ENCODE peak calls at places on chromosomes 5 and 9, in five cellular contexts. J is mesenchymal stem cell, D is neuronal stem cell, N is H1, Z is trophoblast cell. P is an unnamed sample.

GRCh38 chr9:92100237-92100911 is 14.8 kb downstream of the SPTLC1 start:
- DNase-seq in Z (peak; percentile 71), D (no peak), N (peak; percentile 17), J (peak; percentile 83), P (no peak)

GRCh38 chr5:32645246-32645645 is 59.9 kb downstream of the SUB1 start:
- DNase-seq in N (no peak), D (no peak), J (peak; percentile 24), Z (peak; percentile 66), P (no peak)

GRCh38 chr9:76817489-76817888 is 53.3 kb downstream of the PCA3 start:
- DNase-seq in J (peak; percentile 98), D (no peak), Z (peak; percentile 58), N (no peak), P (no peak)

GRCh38 chr9:109311731-109312130 is 9.1 kb downstream of the EPB41L4B start:
- DNase-seq in J (no peak), Z (no peak), N (no peak), D (no peak), P (no peak)

GRCh38 chr9:97978706-97979105 is 4.4 kb upstream of the ANP32B start:
- DNase-seq in N (no peak), J (no peak), D (no peak), Z (no peak), P (no peak)

GRCh38 chr5:44833249-44833648 is 24.5 kb downstream of the MRPS30 start:
- DNase-seq in N (no peak), J (no peak), D (no peak), Z (no peak), P (no peak)

GRCh38 chr9:98708933-98709911 is at the start of gene GABBR2:
- DNase-seq in J (no peak), N (no peak), D (no peak), Z (no peak), P (peak; percentile 45)

GRCh38 chr5:14406554-14406849 is 175.1 kb upstream of the OTULINL start:
- DNase-seq in J (peak; percentile 87), N (no peak), D (no peak), Z (no peak), P (no peak)

GRCh38 chr9:108040783-108041182 is 551.2 kb upstream of the KLF4 start:
- DNase-seq in D (no peak), N (no peak), Z (peak; percentile 34), J (peak; percentile 59), P (no peak)

GRCh38 chr5:134510970-134511795 is 14.3 kb upstream of the JADE2 start:
- DNase-seq in N (peak; percentile 78), J (peak; percentile 43), Z (peak; percentile 93), D (no peak), P (peak; percentile 93)

GRCh38 chr9:93301291-93301811 is 117.4 kb downstream of the WNK2 start:
- DNase-seq in Z (no peak), J (no peak), N (no peak), D (no peak), P (peak; percentile 26)

GRCh38 chr9:93532121-93532520 is 44.3 kb upstream of the PHF2 start:
- DNase-seq in D (no peak), N (no peak), J (no peak), Z (no peak), P (no peak)

GRCh38 chr5:5165541-5166002 is 25.4 kb downstream of the ADAMTS16 start:
- DNase-seq in D (no peak), J (no peak), Z (peak; percentile 88), N (no peak), P (no peak)

GRCh38 chr9:126528967-126529366 is 84.8 kb upstream of the LMX1B start:
- DNase-seq in Z (peak; percentile 27), N (no peak), D (no peak), J (no peak), P (no peak)

GRCh38 chr5:61450880-61451279 is 118.8 kb downstream of the ZSWIM6 start:
- DNase-seq in N (no peak), D (no peak), Z (no peak), J (peak; percentile 51), P (no peak)

GRCh38 chr5:133534566-133534965 is 77.8 kb downstream of the FSTL4 start:
- DNase-seq in Z (no peak), J (no peak), D (no peak), N (no peak), P (no peak)

GRCh38 chr9:126777733-126778132 is 27.1 kb upstream of the ZBTB43 start:
- DNase-seq in D (no peak), Z (no peak), N (peak; percentile 21), J (no peak), P (peak; percentile 85)

GRCh38 chr9:105355810-105356209 is 92.0 kb upstream of the FSD1L start:
- DNase-seq in D (no peak), N (no peak), Z (no peak), J (peak; percentile 59), P (no peak)

GRCh38 chr9:88954073-88954472 is 37.2 kb upstream of the S1PR3 start:
- DNase-seq in N (no peak), D (no peak), Z (no peak), J (no peak), P (no peak)

GRCh38 chr9:114722363-114722695 is 40.3 kb upstream of the TEX48 start:
- DNase-seq in Z (no peak), N (no peak), J (no peak), D (no peak), P (no peak)

GRCh38 chr5:151332857-151333256 is 14.5 kb downstream of the SLC36A2 start:
- DNase-seq in N (no peak), Z (no peak), J (no peak), D (no peak), P (no peak)

GRCh38 chr5:151326276-151326675 is 21.1 kb downstream of the SLC36A2 start:
- DNase-seq in D (no peak), N (no peak), Z (no peak), J (no peak), P (no peak)

GRCh38 chr5:151327585-151327984 is 19.8 kb downstream of the SLC36A2 start:
- DNase-seq in N (no peak), Z (no peak), D (no peak), J (no peak), P (no peak)

DNA sequence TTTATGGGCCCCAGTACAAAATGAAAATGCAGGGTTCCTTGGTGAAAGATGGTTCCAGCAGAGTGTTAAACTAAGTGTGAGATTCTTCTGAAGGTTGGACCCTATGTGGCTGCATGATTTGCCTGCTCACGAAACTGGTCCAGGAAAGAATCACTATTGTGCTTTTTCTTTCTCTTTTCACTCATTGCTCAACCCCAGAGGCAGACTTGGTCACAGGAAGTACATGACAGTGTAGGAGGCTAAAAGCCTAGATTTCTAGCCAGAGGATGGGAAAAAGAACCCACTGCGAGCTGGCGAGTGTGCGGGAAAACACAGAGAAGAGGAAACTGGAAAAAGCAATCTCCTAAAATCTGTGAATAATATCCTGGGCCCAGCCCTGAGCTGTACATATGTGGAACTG is 18.6 kb downstream of the SLC36A2 start:
- DNase-seq in D (no peak), N (no peak), Z (no peak), J (no peak), P (no peak)
- H2BK120ac ChIP-seq in D (no peak overlapping the region), N (no peak overlapping the region), Z (no peak overlapping the region), J (no peak overlapping the region), P (no peak overlapping the region)

GRCh38 chr5:127863161-127863560 is 160.0 kb downstream of the CCDC192 start:
- DNase-seq in N (no peak), J (peak; percentile 67), Z (no peak), D (no peak), P (no peak)
- H2BK12ac ChIP-seq in N (no peak overlapping the region), J (no peak overlapping the region), Z (no peak overlapping the region), D (no peak overlapping the region), P (no peak overlapping the region)

GRCh38 chr5:168318237-168318636 is 26.8 kb downstream of the WWC1 start:
- DNase-seq in N (no peak), D (no peak), Z (peak; percentile 39), J (no peak), P (no peak)

GRCh38 chr5:168317521-168318147 is 26.2 kb downstream of the WWC1 start:
- DNase-seq in Z (peak; percentile 99), J (peak; percentile 91), N (no peak), D (no peak), P (no peak)

GRCh38 chr5:168315416-168315990 is 24.1 kb downstream of the WWC1 start:
- DNase-seq in D (no peak), Z (no peak), J (no peak), N (no peak), P (no peak)

GRCh38 chr5:168315991-168316578 is 24.6 kb downstream of the WWC1 start:
- DNase-seq in N (no peak), D (no peak), J (no peak), Z (peak; percentile 92), P (no peak)

GRCh38 chr5:168317096-168317520 is 25.7 kb downstream of the WWC1 start:
- DNase-seq in N (no peak), D (no peak), J (no peak), Z (no peak), P (no peak)
- H2BK120ac ChIP-seq in N (no peak overlapping the region), D (no peak overlapping the region), J (no peak overlapping the region), Z (peak overlapping the region; percentile 56), P (no peak overlapping the region)

DNA sequence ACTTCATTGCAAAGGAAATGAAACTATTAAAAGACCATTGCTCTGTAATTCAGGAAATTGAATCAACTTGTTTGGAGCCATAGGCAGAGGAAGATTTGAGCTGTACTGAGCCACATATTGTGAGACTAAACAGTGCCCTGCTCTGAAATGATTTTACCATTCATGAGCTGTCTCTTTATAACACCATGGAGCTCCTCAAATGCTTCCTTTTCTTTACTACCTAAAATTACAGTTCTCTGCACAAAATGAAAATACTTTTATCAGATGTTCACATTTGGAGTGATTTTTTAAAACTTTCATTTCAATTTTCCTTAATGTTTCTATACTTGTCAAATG is 97.9 kb downstream of the NLN start:
- DNase-seq in D (no peak), Z (no peak), J (no peak), N (no peak), P (no peak)
- H2BK12ac ChIP-seq in D (no peak overlapping the region), Z (no peak overlapping the region), J (no peak overlapping the region), N (no peak overlapping the region), P (no peak overlapping the region)

GRCh38 chr9:115924669-115924987 is 229.0 kb upstream of the PAPPA start:
- DNase-seq in N (no peak), J (no peak), Z (no peak), D (no peak), P (no peak)
- H2BK120ac ChIP-seq in N (no peak overlapping the region), J (peak overlapping the region; percentile 93), Z (no peak overlapping the region), D (no peak overlapping the region), P (no peak overlapping the region)

GRCh38 chr9:38096238-38096805 is 27.3 kb upstream of the SHB start:
- DNase-seq in J (no peak), Z (no peak), N (no peak), D (no peak), P (no peak)

GRCh38 chr9:38107405-38107804 is 38.4 kb upstream of the SHB start:
- DNase-seq in Z (no peak), N (no peak), J (no peak), D (no peak), P (no peak)

GRCh38 chr9:38103340-38103739 is 34.3 kb upstream of the SHB start:
- DNase-seq in J (no peak), N (no peak), D (no peak), Z (no peak), P (no peak)

GRCh38 chr9:38106488-38106887 is 37.5 kb upstream of the SHB start:
- DNase-seq in D (no peak), Z (no peak), J (no peak), N (no peak), P (no peak)

DNA sequence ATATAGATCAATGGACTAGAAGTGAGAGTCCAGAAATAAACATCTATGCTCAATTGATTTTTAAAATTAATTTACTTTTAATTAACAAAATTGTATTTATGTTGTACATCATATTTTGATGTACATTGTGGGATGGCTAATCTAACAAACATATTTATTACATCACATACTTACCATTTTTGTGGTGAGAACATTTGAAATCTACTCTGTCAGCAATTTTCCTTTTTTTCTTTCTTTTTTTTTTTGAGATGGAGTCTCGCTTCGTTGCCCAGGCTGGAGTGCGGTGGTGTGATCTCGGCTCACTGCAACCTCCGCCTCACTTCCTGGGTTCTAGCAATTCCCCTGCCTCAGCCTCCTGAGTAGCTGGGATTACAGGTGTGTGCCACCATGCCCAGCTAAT is 32.4 kb upstream of the SHB start:
- DNase-seq in J (no peak), N (no peak), Z (no peak), D (no peak), P (no peak)
- H2BK12ac ChIP-seq in J (no peak overlapping the region), N (no peak overlapping the region), Z (no peak overlapping the region), D (no peak overlapping the region), P (no peak overlapping the region)

P was measured in H9.